ENCODE peak calls at places on chromosome 11, in four cellular contexts. Z, O, P and N are unnamed samples.
A peak's percentile ranks its signal among the peaks of the same experiment; 100 is the strongest.

GRCh38 chr11:59551651-59552521 is 40.5 kb downstream of the OR4D9 start:
- DNase-seq in P (no peak), O (no peak), Z (no peak), N (peak; percentile 36)

GRCh38 chr11:134116210-134116609 is 47.3 kb downstream of the JAM3 start:
- DNase-seq in Z (no peak), P (no peak), O (no peak), N (no peak)

GRCh38 chr11:128052912-128053641 is 534.3 kb downstream of the ETS1 start:
- DNase-seq in P (no peak), Z (no peak), O (no peak), N (no peak)

GRCh38 chr11:47399860-47400812 is 8.3 kb upstream of the SLC39A13 start:
- DNase-seq in O (peak; percentile 33), Z (peak; percentile 35), P (peak; percentile 76), N (peak; percentile 49)

GRCh38 chr11:8204596-8204995 is 35.8 kb upstream of the RIC3 start:
- DNase-seq in O (no peak), Z (no peak), P (no peak), N (no peak)

GRCh38 chr11:5293028-5293427 is 8.7 kb downstream of the OR51B4 start:
- DNase-seq in O (no peak), Z (no peak), P (no peak), N (no peak)

GRCh38 chr11:9210922-9211320 is 54.2 kb downstream of the DENND5A start:
- DNase-seq in P (no peak), O (no peak), Z (peak; percentile 14), N (no peak)

GRCh38 chr11:111454561-111455192 is 57.5 kb downstream of the BTG4 start:
- DNase-seq in O (no peak), P (no peak), Z (peak; percentile 66), N (peak; percentile 55)

GRCh38 chr11:8863838-8864237 is 47.2 kb upstream of the AKIP1 start:
- DNase-seq in O (no peak), Z (no peak), P (no peak), N (no peak)

GRCh38 chr11:47980093-47980906 is at the start of gene PTPRJ:
- DNase-seq in P (peak; percentile 38), O (peak; percentile 61), Z (peak; percentile 64), N (peak; percentile 59)

GRCh38 chr11:5476184-5476819 is 12.2 kb upstream of the OR52D1 start:
- DNase-seq in O (peak; percentile 22), Z (peak; percentile 14), P (peak; percentile 17), N (peak; percentile 34)

GRCh38 chr11:119709638-119710346 is 19.2 kb downstream of the NECTIN1 start:
- DNase-seq in Z (peak; percentile 36), O (no peak), P (no peak), N (no peak)